ENCODE peak calls at places on chromosome 7, in five cellular contexts. One of them, this sample, is unnamed.

GRCh38 chr7:93920496-93921189 is 892 bp upstream of the GNG11 start:
- DNase-seq in body of pancreas: no peak
- DNase-seq in NB4: no peak
- DNase-seq in upper lobe of left lung: no peak
- DNase-seq in lower leg skin: no peak
- DNase-seq in this sample: no peak

GRCh38 chr7:71752171-71752935 is 620.4 kb downstream of the GALNT17 start:
- DNase-seq in body of pancreas: peak; percentile 63
- DNase-seq in NB4: peak; percentile 72
- DNase-seq in upper lobe of left lung: peak; percentile 37
- DNase-seq in lower leg skin: peak; percentile 85
- DNase-seq in this sample: peak; percentile 24

GRCh38 chr7:29270979-29271658 is 76.5 kb downstream of the CHN2 start:
- DNase-seq in body of pancreas: no peak
- DNase-seq in NB4: peak; percentile 45
- DNase-seq in upper lobe of left lung: no peak
- DNase-seq in lower leg skin: no peak
- DNase-seq in this sample: no peak

GRCh38 chr7:51621956-51622355 is 305.3 kb upstream of the COBL start:
- DNase-seq in body of pancreas: no peak
- DNase-seq in NB4: no peak
- DNase-seq in upper lobe of left lung: no peak
- DNase-seq in lower leg skin: no peak
- DNase-seq in this sample: no peak

GRCh38 chr7:137882261-137882668 is 35.5 kb upstream of the DGKI start:
- DNase-seq in body of pancreas: no peak
- DNase-seq in NB4: peak; percentile 70
- DNase-seq in upper lobe of left lung: no peak
- DNase-seq in lower leg skin: no peak
- DNase-seq in this sample: peak; percentile 44

GRCh38 chr7:116138202-116138801 is 72.0 kb upstream of the TES start:
- DNase-seq in body of pancreas: no peak
- DNase-seq in NB4: peak; percentile 63
- DNase-seq in upper lobe of left lung: no peak
- DNase-seq in lower leg skin: no peak
- DNase-seq in this sample: peak; percentile 37

GRCh38 chr7:108603922-108604684 is 34.4 kb downstream of the DNAJB9 start:
- DNase-seq in body of pancreas: no peak
- DNase-seq in NB4: no peak
- DNase-seq in upper lobe of left lung: no peak
- DNase-seq in lower leg skin: no peak
- DNase-seq in this sample: peak; percentile 53

GRCh38 chr7:141366098-141366621 is 185.1 kb upstream of the AGK start:
- DNase-seq in body of pancreas: no peak
- DNase-seq in NB4: no peak
- DNase-seq in upper lobe of left lung: no peak
- DNase-seq in lower leg skin: no peak
- DNase-seq in this sample: no peak

GRCh38 chr7:71783779-71784178 is 628.4 kb downstream of the CALN1 start:
- DNase-seq in body of pancreas: no peak
- DNase-seq in NB4: no peak
- DNase-seq in upper lobe of left lung: no peak
- DNase-seq in lower leg skin: no peak
- DNase-seq in this sample: no peak

GRCh38 chr7:7795736-7796135 is 77.3 kb upstream of the RPA3 start:
- DNase-seq in body of pancreas: no peak
- DNase-seq in NB4: peak; percentile 43
- DNase-seq in upper lobe of left lung: no peak
- DNase-seq in lower leg skin: no peak
- DNase-seq in this sample: no peak

GRCh38 chr7:117871778-117872538 is 1.3 kb downstream of the CTTNBP2 start:
- DNase-seq in body of pancreas: peak; percentile 18
- DNase-seq in NB4: no peak
- DNase-seq in upper lobe of left lung: no peak
- DNase-seq in lower leg skin: peak; percentile 85
- DNase-seq in this sample: no peak

GRCh38 chr7:30752979-30753378 is 1.0 kb downstream of the INMT start:
- DNase-seq in body of pancreas: peak; percentile 62
- DNase-seq in NB4: no peak
- DNase-seq in upper lobe of left lung: peak; percentile 46
- DNase-seq in lower leg skin: no peak
- DNase-seq in this sample: no peak

GRCh38 chr7:8154290-8154689 is 107.7 kb downstream of the ICA1 start:
- DNase-seq in body of pancreas: no peak
- DNase-seq in NB4: no peak
- DNase-seq in upper lobe of left lung: no peak
- DNase-seq in lower leg skin: no peak
- DNase-seq in this sample: no peak

GRCh38 chr7:99293650-99294049 is 21.0 kb downstream of the MYH16 start:
- DNase-seq in body of pancreas: no peak
- DNase-seq in NB4: no peak
- DNase-seq in upper lobe of left lung: no peak
- DNase-seq in lower leg skin: no peak
- DNase-seq in this sample: no peak

GRCh38 chr7:35734001-35734483 is 39.1 kb upstream of the HERPUD2 start:
- DNase-seq in body of pancreas: no peak
- DNase-seq in NB4: no peak
- DNase-seq in upper lobe of left lung: no peak
- DNase-seq in lower leg skin: no peak
- DNase-seq in this sample: no peak

DNA sequence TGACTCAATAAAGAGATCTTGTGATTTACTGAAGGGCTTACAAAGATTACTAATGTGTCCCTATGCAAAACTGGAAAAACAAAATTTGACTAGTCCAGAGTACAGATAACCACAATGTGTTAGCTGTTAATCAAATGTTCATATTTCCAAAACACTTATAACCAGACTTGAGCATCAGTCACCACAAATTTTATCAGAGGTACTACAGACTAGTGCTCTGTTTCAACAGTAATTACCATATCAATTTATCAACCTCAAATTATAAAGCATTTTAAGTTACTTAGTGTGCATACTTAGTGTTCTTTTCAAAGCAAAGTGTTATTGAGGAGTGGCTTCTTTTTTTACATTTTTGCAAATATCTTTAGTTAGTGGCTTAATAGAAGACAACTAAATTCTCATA is 765.9 kb downstream of the GRM8 start:
- DNase-seq in body of pancreas: no peak
- DNase-seq in NB4: no peak
- DNase-seq in upper lobe of left lung: no peak
- DNase-seq in lower leg skin: no peak
- DNase-seq in this sample: no peak
- TF ChIP-seq POLR2A in body of pancreas: no peak
- TF ChIP-seq POLR2A in NB4: no peak
- TF ChIP-seq POLR2A in upper lobe of left lung: no peak
- TF ChIP-seq POLR2A in lower leg skin: no peak
- TF ChIP-seq POLR2A in this sample: no peak

GRCh38 chr7:106485919-106486318 is 175.0 kb downstream of the CCDC71L start:
- DNase-seq in body of pancreas: no peak
- DNase-seq in NB4: no peak
- DNase-seq in upper lobe of left lung: no peak
- DNase-seq in lower leg skin: no peak
- DNase-seq in this sample: no peak

GRCh38 chr7:106486331-106486730 is 174.6 kb downstream of the CCDC71L start:
- DNase-seq in body of pancreas: no peak
- DNase-seq in NB4: no peak
- DNase-seq in upper lobe of left lung: no peak
- DNase-seq in lower leg skin: no peak
- DNase-seq in this sample: no peak

GRCh38 chr7:106487892-106488291 is 173.1 kb downstream of the CCDC71L start:
- DNase-seq in body of pancreas: no peak
- DNase-seq in NB4: no peak
- DNase-seq in upper lobe of left lung: no peak
- DNase-seq in lower leg skin: no peak
- DNase-seq in this sample: no peak

GRCh38 chr7:106484562-106484961 is 176.4 kb downstream of the CCDC71L start:
- DNase-seq in body of pancreas: no peak
- DNase-seq in NB4: peak; percentile 75
- DNase-seq in upper lobe of left lung: peak; percentile 42
- DNase-seq in lower leg skin: no peak
- DNase-seq in this sample: no peak

GRCh38 chr7:106485031-106485551 is 175.9 kb downstream of the CCDC71L start:
- DNase-seq in body of pancreas: no peak
- DNase-seq in NB4: peak; percentile 12
- DNase-seq in upper lobe of left lung: no peak
- DNase-seq in lower leg skin: no peak
- DNase-seq in this sample: no peak
- TF ChIP-seq POLR2A in body of pancreas: no peak
- TF ChIP-seq POLR2A in NB4: no peak
- TF ChIP-seq POLR2A in upper lobe of left lung: no peak
- TF ChIP-seq POLR2A in lower leg skin: no peak
- TF ChIP-seq POLR2A in this sample: no peak

GRCh38 chr7:150368098-150368883 is at the start of gene REPIN1:
- DNase-seq in body of pancreas: peak; percentile 94
- DNase-seq in NB4: peak; percentile 95
- DNase-seq in upper lobe of left lung: peak; percentile 90
- DNase-seq in lower leg skin: peak; percentile 98
- DNase-seq in this sample: peak; percentile 93
- TF ChIP-seq POLR2A in body of pancreas: peak; percentile 68
- TF ChIP-seq POLR2A in NB4: peak; percentile 52
- TF ChIP-seq POLR2A in upper lobe of left lung: peak; percentile 4
- TF ChIP-seq POLR2A in lower leg skin: no peak
- TF ChIP-seq POLR2A in this sample: peak; percentile 68

GRCh38 chr7:55534262-55534915 is 37.9 kb downstream of the VOPP1 start:
- DNase-seq in body of pancreas: no peak
- DNase-seq in NB4: peak; percentile 94
- DNase-seq in upper lobe of left lung: peak; percentile 69
- DNase-seq in lower leg skin: no peak
- DNase-seq in this sample: no peak

GRCh38 chr7:55533729-55534080 is 38.6 kb downstream of the VOPP1 start:
- DNase-seq in body of pancreas: no peak
- DNase-seq in NB4: no peak
- DNase-seq in upper lobe of left lung: no peak
- DNase-seq in lower leg skin: no peak
- DNase-seq in this sample: no peak

GRCh38 chr7:55534916-55535636 is 37.2 kb downstream of the VOPP1 start:
- DNase-seq in body of pancreas: no peak
- DNase-seq in NB4: peak; percentile 23
- DNase-seq in upper lobe of left lung: no peak
- DNase-seq in lower leg skin: no peak
- DNase-seq in this sample: no peak

GRCh38 chr7:55532150-55532917 is 40.0 kb downstream of the VOPP1 start:
- DNase-seq in body of pancreas: no peak
- DNase-seq in NB4: no peak
- DNase-seq in upper lobe of left lung: no peak
- DNase-seq in lower leg skin: no peak
- DNase-seq in this sample: no peak

GRCh38 chr7:55533050-55533728 is 39.1 kb downstream of the VOPP1 start:
- DNase-seq in body of pancreas: no peak
- DNase-seq in NB4: peak; percentile 92
- DNase-seq in upper lobe of left lung: peak; percentile 54
- DNase-seq in lower leg skin: no peak
- DNase-seq in this sample: no peak
- TF ChIP-seq POLR2A in body of pancreas: no peak
- TF ChIP-seq POLR2A in NB4: no peak
- TF ChIP-seq POLR2A in upper lobe of left lung: no peak
- TF ChIP-seq POLR2A in lower leg skin: no peak
- TF ChIP-seq POLR2A in this sample: no peak

DNA sequence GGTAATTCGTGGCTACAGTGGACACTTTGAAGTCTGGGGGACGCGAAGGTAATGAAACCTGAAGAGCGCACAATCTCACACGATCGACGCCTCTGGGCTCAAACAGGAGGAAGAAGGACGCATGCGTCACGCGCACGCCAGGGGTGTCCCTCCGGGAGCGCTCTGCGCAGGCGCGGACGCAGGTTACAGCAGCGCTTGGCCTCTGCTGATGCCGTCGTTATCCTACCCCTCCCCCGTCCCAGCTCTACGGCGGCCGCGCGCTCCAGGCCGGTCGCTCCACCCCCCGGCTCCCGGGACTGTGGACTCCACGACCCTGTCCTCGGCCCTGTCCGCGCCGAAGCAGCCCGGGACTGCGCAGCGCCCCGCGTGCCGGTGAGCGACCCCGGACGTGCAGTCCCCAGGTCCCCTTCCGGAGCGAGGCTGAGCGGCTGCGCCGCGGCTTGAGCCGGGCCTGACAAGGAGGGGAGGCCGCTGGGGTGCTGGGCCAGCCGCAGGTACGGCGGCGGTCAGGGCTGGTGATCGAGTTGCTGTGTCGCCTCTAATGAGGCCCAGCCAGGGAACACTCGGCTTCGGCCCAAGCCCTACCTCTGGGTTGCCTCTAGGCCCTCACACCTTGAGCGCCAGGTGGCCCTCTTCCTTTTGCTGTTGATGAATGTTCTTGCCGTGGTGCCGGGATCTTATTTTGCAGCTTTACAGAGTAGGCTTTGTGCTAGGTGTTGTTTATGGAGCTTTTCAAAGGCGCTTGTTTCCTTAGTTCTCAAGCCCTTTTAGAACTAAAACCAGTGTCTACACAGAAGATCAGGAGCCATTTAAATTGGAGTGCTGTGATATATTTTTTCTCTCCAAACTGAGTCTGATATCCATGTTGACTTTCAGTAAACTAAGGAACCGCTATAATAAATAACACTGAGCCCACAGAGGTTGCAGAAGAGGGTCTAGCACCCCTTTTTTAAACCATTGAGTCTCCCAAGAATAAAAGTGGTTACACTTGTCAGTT is at the start of gene TMEM106B:
- DNase-seq in body of pancreas: peak; percentile 98
- DNase-seq in NB4: peak; percentile 96
- DNase-seq in upper lobe of left lung: peak; percentile 98
- DNase-seq in lower leg skin: peak; percentile 99
- DNase-seq in this sample: peak; percentile 96
- TF ChIP-seq POLR2A in body of pancreas: peak; percentile 85
- TF ChIP-seq POLR2A in NB4: peak; percentile 84
- TF ChIP-seq POLR2A in upper lobe of left lung: peak; percentile 76
- TF ChIP-seq POLR2A in lower leg skin: no peak
- TF ChIP-seq POLR2A in this sample: peak; percentile 90

GRCh38 chr7:27154901-27155815 is 1.3 kb downstream of the HOXA7 start:
- DNase-seq in body of pancreas: peak; percentile 6
- DNase-seq in NB4: peak; percentile 55
- DNase-seq in upper lobe of left lung: peak; percentile 20
- DNase-seq in lower leg skin: peak; percentile 86
- DNase-seq in this sample: no peak

GRCh38 chr7:27154369-27154768 is 2.0 kb upstream of the HOXA3 start:
- DNase-seq in body of pancreas: peak; percentile 7
- DNase-seq in NB4: no peak
- DNase-seq in upper lobe of left lung: peak; percentile 13
- DNase-seq in lower leg skin: peak; percentile 82
- DNase-seq in this sample: no peak

GRCh38 chr7:27156508-27156898 is at the start of gene HOXA7:
- DNase-seq in body of pancreas: peak; percentile 11
- DNase-seq in NB4: peak; percentile 37
- DNase-seq in upper lobe of left lung: peak; percentile 24
- DNase-seq in lower leg skin: peak; percentile 95
- DNase-seq in this sample: no peak

GRCh38 chr7:27156901-27157716 is 634 bp upstream of the HOXA7 start:
- DNase-seq in body of pancreas: peak; percentile 10
- DNase-seq in NB4: no peak
- DNase-seq in upper lobe of left lung: peak; percentile 18
- DNase-seq in lower leg skin: peak; percentile 86
- DNase-seq in this sample: no peak

GRCh38 chr7:27155816-27156507 is 513 bp downstream of the HOXA7 start:
- DNase-seq in body of pancreas: peak; percentile 7
- DNase-seq in NB4: peak; percentile 56
- DNase-seq in upper lobe of left lung: peak; percentile 19
- DNase-seq in lower leg skin: peak; percentile 89
- DNase-seq in this sample: no peak
- TF ChIP-seq POLR2A in body of pancreas: no peak
- TF ChIP-seq POLR2A in NB4: no peak
- TF ChIP-seq POLR2A in upper lobe of left lung: no peak
- TF ChIP-seq POLR2A in lower leg skin: no peak
- TF ChIP-seq POLR2A in this sample: no peak

GRCh38 chr7:76393116-76394031 is 16.1 kb downstream of the SSC4D start:
- DNase-seq in body of pancreas: peak; percentile 94
- DNase-seq in NB4: peak; percentile 95
- DNase-seq in upper lobe of left lung: peak; percentile 94
- DNase-seq in lower leg skin: peak; percentile 98
- DNase-seq in this sample: peak; percentile 94
- TF ChIP-seq POLR2A in body of pancreas: peak; percentile 77
- TF ChIP-seq POLR2A in NB4: peak; percentile 96
- TF ChIP-seq POLR2A in upper lobe of left lung: peak; percentile 48
- TF ChIP-seq POLR2A in lower leg skin: peak; percentile 35
- TF ChIP-seq POLR2A in this sample: peak; percentile 78